ENCODE peak calls at places on chromosomes 16 and 17, in eight cellular contexts. P is NCI-H187; Q is tibial nerve; O is stimulated activated CD8-positive, alpha-beta memory T cell treated with anti-CD3 and anti-CD28 coated beads, Interleukin-2, amount 100 ng/mL, for 1 hour; G is stimulated activated CD4-positive, alpha-beta T cell treated with anti-CD3 and anti-CD28 coated beads, Interleukin-2, amount 100 ng/mL, for 48 hours; U is fibroblast of lung; L is right lobe of liver; J is activated CD8-positive, alpha-beta memory T cell treated with anti-CD3 and anti-CD28 coated beads, Interleukin-2, amount 50 U/mL, for 48 hours. N is an unnamed sample.

GRCh38 chr16:31465788-31466370 is 6.1 kb upstream of the TGFB1I1 start:
- DNase-seq in P (no peak), L (no peak), O (no peak), Q (no peak), U (no peak), J (no peak), G (no peak), N (peak)

GRCh38 chr16:24826096-24826690 is 19.6 kb upstream of the SLC5A11 start:
- DNase-seq in L (no peak), U (no peak), P (no peak), G (no peak), O (no peak), J (peak), Q (no peak), N (no peak)

GRCh38 chr17:56912105-56912999 is 1.5 kb downstream of the TRIM25 start:
- DNase-seq in J (no peak), U (no peak), G (no peak), L (peak), P (no peak), O (no peak), Q (peak), N (no peak)

GRCh38 chr16:83968891-83969672 is 1.0 kb downstream of the NECAB2 start:
- DNase-seq in U (no peak), Q (no peak), P (no peak), L (no peak), O (no peak), G (no peak), J (no peak), N (peak)

GRCh38 chr17:62653002-62653830 is 25.7 kb downstream of the MRC2 start:
- DNase-seq in O (peak), P (peak), U (peak), J (peak), G (peak), Q (no peak), L (peak), N (peak)

GRCh38 chr17:28967240-28968135 is 16.2 kb upstream of the PHF12 start:
- DNase-seq in P (no peak), J (no peak), G (no peak), Q (no peak), L (no peak), O (no peak), U (peak), N (peak)

GRCh38 chr16:7334801-7335560 is 2.3 kb downstream of the RBFOX1 start:
- DNase-seq in L (no peak), U (no peak), J (no peak), O (no peak), P (no peak), Q (no peak), G (no peak), N (no peak)

GRCh38 chr16:20671903-20672302 is 25.6 kb downstream of the ACSM1 start:
- DNase-seq in Q (no peak), P (no peak), G (no peak), U (no peak), O (no peak), L (no peak), J (no peak), N (no peak)

GRCh38 chr16:57888128-57888527 is 82.8 kb downstream of the CNGB1 start:
- DNase-seq in Q (no peak), J (no peak), L (no peak), O (no peak), U (no peak), P (no peak), G (no peak), N (no peak)

GRCh38 chr17:27424941-27425340 is 31.3 kb upstream of the KSR1 start:
- DNase-seq in O (no peak), L (no peak), J (no peak), P (no peak), U (no peak), G (no peak), Q (no peak), N (no peak)

GRCh38 chr17:20120835-20121234 is 111.7 kb downstream of the SPECC1 start:
- DNase-seq in O (no peak), G (no peak), Q (no peak), P (no peak), J (no peak), U (no peak), L (no peak), N (no peak)

GRCh38 chr16:1862394-1862793 is 9.6 kb downstream of the MEIOB start:
- DNase-seq in J (no peak), U (no peak), G (no peak), L (no peak), O (no peak), P (no peak), Q (no peak), N (no peak)

GRCh38 chr17:35778641-35779196 is 16.7 kb downstream of the MMP28 start:
- DNase-seq in L (no peak), U (peak), Q (no peak), G (no peak), P (no peak), J (no peak), O (no peak), N (no peak)

GRCh38 chr16:50066482-50067289 is 916 bp downstream of the HEATR3 start:
- DNase-seq in O (no peak), P (no peak), U (no peak), G (peak), J (no peak), Q (no peak), L (no peak), N (no peak)

GRCh38 chr16:24748242-24748641 is 18.8 kb downstream of the TNRC6A start:
- DNase-seq in Q (no peak), O (no peak), U (peak), L (no peak), P (no peak), J (no peak), G (no peak), N (no peak)

GRCh38 chr17:37274432-37274831 is 101.4 kb upstream of the C17orf78 start:
- DNase-seq in L (no peak), U (no peak), P (no peak), O (no peak), J (no peak), Q (no peak), G (no peak), N (no peak)

GRCh38 chr17:2396568-2397246 is 4.2 kb downstream of the MNT start:
- DNase-seq in O (no peak), P (no peak), J (peak), U (peak), Q (peak), L (peak), G (no peak), N (peak)

GRCh38 chr17:4551141-4551540 is 4.0 kb downstream of the MYBBP1A start:
- DNase-seq in G (no peak), U (no peak), J (no peak), L (no peak), P (no peak), Q (no peak), O (no peak), N (peak)

GRCh38 chr16:67150058-67150832 is 553 bp downstream of the B3GNT9 start:
- DNase-seq in Q (no peak), U (peak), O (no peak), J (peak), P (no peak), L (no peak), G (no peak), N (peak)

GRCh38 chr17:17198281-17198680 is 7.9 kb downstream of the PLD6 start:
- DNase-seq in O (no peak), G (no peak), Q (no peak), L (no peak), P (no peak), J (no peak), U (no peak), N (no peak)

GRCh38 chr16:3774156-3774767 is 56.9 kb upstream of the TRAP1 start:
- DNase-seq in O (no peak), P (no peak), Q (no peak), L (no peak), J (no peak), G (no peak), U (peak), N (no peak)

GRCh38 chr16:19114359-19115147 is 789 bp downstream of the ITPRIPL2 start:
- DNase-seq in J (peak), O (no peak), L (peak), U (peak), Q (peak), G (no peak), P (no peak), N (peak)

GRCh38 chr17:12395733-12396354 is 269.8 kb upstream of the MYOCD start:
- DNase-seq in J (no peak), O (no peak), L (no peak), P (no peak), G (no peak), U (no peak), Q (no peak), N (no peak)

GRCh38 chr17:74862108-74862901 is 2.6 kb upstream of the GRIN2C start:
- DNase-seq in U (no peak), G (peak), O (peak), Q (peak), J (peak), P (no peak), L (no peak), N (no peak)

GRCh38 chr17:78708510-78708973 is 73.5 kb downstream of the CYTH1 start:
- DNase-seq in P (peak), J (peak), L (peak), U (peak), O (peak), G (peak), Q (peak), N (peak)

GRCh38 chr16:58037365-58038057 is 12.0 kb downstream of the MMP15 start:
- DNase-seq in U (no peak), P (no peak), J (no peak), L (no peak), G (no peak), Q (no peak), O (no peak), N (no peak)

GRCh38 chr16:7013990-7014389 is 318.7 kb upstream of the RBFOX1 start:
- DNase-seq in Q (no peak), L (no peak), U (no peak), G (no peak), O (no peak), P (no peak), J (no peak), N (no peak)

GRCh38 chr16:52549011-52549692 is 2.2 kb upstream of the TOX3 start:
- DNase-seq in G (no peak), O (no peak), J (no peak), L (no peak), P (no peak), U (no peak), Q (no peak), N (no peak)